ENCODE peak calls at places on chromosomes 6 and 20, in four cellular contexts. One of them, this sample, is unnamed.

GRCh38 chr20:63850689-63851547 is 10.4 kb upstream of the ABHD16B start:
- DNase-seq in cardiac fibroblast: no peak
- DNase-seq in smooth muscle cell of the brain vasculature: no peak
- DNase-seq in neuronal stem cell: no peak
- DNase-seq in this sample: no peak

GRCh38 chr6:100176321-100176950 is 182.4 kb upstream of the MCHR2 start:
- DNase-seq in cardiac fibroblast: peak; percentile 76
- DNase-seq in smooth muscle cell of the brain vasculature: peak; percentile 18
- DNase-seq in neuronal stem cell: no peak
- DNase-seq in this sample: peak; percentile 18

GRCh38 chr6:78639505-78640110 is 227.7 kb upstream of the IRAK1BP1 start:
- DNase-seq in cardiac fibroblast: no peak
- DNase-seq in smooth muscle cell of the brain vasculature: no peak
- DNase-seq in neuronal stem cell: no peak
- DNase-seq in this sample: no peak

GRCh38 chr20:45679650-45680049 is 9.6 kb upstream of the WFDC11 start:
- DNase-seq in cardiac fibroblast: no peak
- DNase-seq in smooth muscle cell of the brain vasculature: no peak
- DNase-seq in neuronal stem cell: no peak
- DNase-seq in this sample: no peak

GRCh38 chr6:124958759-124959354 is 3.4 kb upstream of the RNF217 start:
- DNase-seq in cardiac fibroblast: peak; percentile 83
- DNase-seq in smooth muscle cell of the brain vasculature: no peak
- DNase-seq in neuronal stem cell: no peak
- DNase-seq in this sample: no peak

GRCh38 chr6:89797317-89797716 is 22.3 kb downstream of the MDN1 start:
- DNase-seq in cardiac fibroblast: peak; percentile 70
- DNase-seq in smooth muscle cell of the brain vasculature: peak; percentile 61
- DNase-seq in neuronal stem cell: no peak
- DNase-seq in this sample: no peak

GRCh38 chr6:97240222-97240621 is 42.8 kb downstream of the MMS22L start:
- DNase-seq in cardiac fibroblast: peak; percentile 68
- DNase-seq in smooth muscle cell of the brain vasculature: no peak
- DNase-seq in neuronal stem cell: no peak
- DNase-seq in this sample: peak; percentile 86

GRCh38 chr6:163356324-163356723 is 58.2 kb upstream of the QKI start:
- DNase-seq in cardiac fibroblast: peak; percentile 89
- DNase-seq in smooth muscle cell of the brain vasculature: no peak
- DNase-seq in neuronal stem cell: no peak
- DNase-seq in this sample: no peak

GRCh38 chr20:10622657-10623418 is 51.0 kb downstream of the JAG1 start:
- DNase-seq in cardiac fibroblast: peak; percentile 77
- DNase-seq in smooth muscle cell of the brain vasculature: no peak
- DNase-seq in neuronal stem cell: no peak
- DNase-seq in this sample: no peak

GRCh38 chr20:6711950-6712634 is 55.4 kb upstream of the BMP2 start:
- DNase-seq in cardiac fibroblast: peak; percentile 23
- DNase-seq in smooth muscle cell of the brain vasculature: no peak
- DNase-seq in neuronal stem cell: no peak
- DNase-seq in this sample: no peak

GRCh38 chr6:72969666-72970065 is 255.6 kb downstream of the KHDC1L start:
- DNase-seq in cardiac fibroblast: no peak
- DNase-seq in smooth muscle cell of the brain vasculature: no peak
- DNase-seq in neuronal stem cell: no peak
- DNase-seq in this sample: no peak

GRCh38 chr6:38943964-38944363 is 104.6 kb upstream of the GLP1R start:
- DNase-seq in cardiac fibroblast: no peak
- DNase-seq in smooth muscle cell of the brain vasculature: no peak
- DNase-seq in neuronal stem cell: no peak
- DNase-seq in this sample: no peak

GRCh38 chr6:41966961-41967311 is 25.3 kb upstream of the CCND3 start:
- DNase-seq in cardiac fibroblast: peak; percentile 84
- DNase-seq in smooth muscle cell of the brain vasculature: no peak
- DNase-seq in neuronal stem cell: peak; percentile 35
- DNase-seq in this sample: no peak

GRCh38 chr6:78864957-78865356 is 2.4 kb upstream of the IRAK1BP1 start:
- DNase-seq in cardiac fibroblast: no peak
- DNase-seq in smooth muscle cell of the brain vasculature: no peak
- DNase-seq in neuronal stem cell: no peak
- DNase-seq in this sample: no peak

GRCh38 chr20:37881601-37882343 is 21.2 kb upstream of the VSTM2L start:
- DNase-seq in cardiac fibroblast: no peak
- DNase-seq in smooth muscle cell of the brain vasculature: no peak
- DNase-seq in neuronal stem cell: no peak
- DNase-seq in this sample: no peak

GRCh38 chr6:134589512-134589911 is 271.6 kb upstream of the SGK1 start:
- DNase-seq in cardiac fibroblast: peak; percentile 98
- DNase-seq in smooth muscle cell of the brain vasculature: peak; percentile 85
- DNase-seq in neuronal stem cell: no peak
- DNase-seq in this sample: no peak

GRCh38 chr20:19926581-19926980 is 90.6 kb upstream of the NAA20 start:
- DNase-seq in cardiac fibroblast: no peak
- DNase-seq in smooth muscle cell of the brain vasculature: no peak
- DNase-seq in neuronal stem cell: no peak
- DNase-seq in this sample: no peak

GRCh38 chr20:24034820-24035219 is 46.2 kb upstream of the GGTLC1 start:
- DNase-seq in cardiac fibroblast: peak; percentile 35
- DNase-seq in smooth muscle cell of the brain vasculature: no peak
- DNase-seq in neuronal stem cell: no peak
- DNase-seq in this sample: no peak

GRCh38 chr20:52259295-52259694 is 67.7 kb upstream of the ZFP64 start:
- DNase-seq in cardiac fibroblast: no peak
- DNase-seq in smooth muscle cell of the brain vasculature: no peak
- DNase-seq in neuronal stem cell: no peak
- DNase-seq in this sample: no peak

GRCh38 chr6:157135691-157136090 is 187.6 kb downstream of the TMEM242 start:
- DNase-seq in cardiac fibroblast: peak; percentile 49
- DNase-seq in smooth muscle cell of the brain vasculature: no peak
- DNase-seq in neuronal stem cell: no peak
- DNase-seq in this sample: no peak

GRCh38 chr6:80464901-80465300 is 358.4 kb downstream of the BCKDHB start:
- DNase-seq in cardiac fibroblast: no peak
- DNase-seq in smooth muscle cell of the brain vasculature: no peak
- DNase-seq in neuronal stem cell: no peak
- DNase-seq in this sample: no peak

GRCh38 chr6:113858605-113859348 is 1.6 kb downstream of the MARCKS start:
- DNase-seq in cardiac fibroblast: peak; percentile 91
- DNase-seq in smooth muscle cell of the brain vasculature: peak; percentile 77
- DNase-seq in neuronal stem cell: peak; percentile 94
- DNase-seq in this sample: no peak

GRCh38 chr6:101146389-101146788 is 247.1 kb upstream of the GRIK2 start:
- DNase-seq in cardiac fibroblast: peak; percentile 86
- DNase-seq in smooth muscle cell of the brain vasculature: no peak
- DNase-seq in neuronal stem cell: no peak
- DNase-seq in this sample: no peak

GRCh38 chr20:6558361-6558760 is 209.1 kb upstream of the BMP2 start:
- DNase-seq in cardiac fibroblast: no peak
- DNase-seq in smooth muscle cell of the brain vasculature: no peak
- DNase-seq in neuronal stem cell: no peak
- DNase-seq in this sample: no peak

GRCh38 chr6:108797951-108798671 is 50.1 kb upstream of the ARMC2 start:
- DNase-seq in cardiac fibroblast: no peak
- DNase-seq in smooth muscle cell of the brain vasculature: no peak
- DNase-seq in neuronal stem cell: no peak
- DNase-seq in this sample: no peak

GRCh38 chr6:29941006-29941405 is 1.3 kb upstream of the HLA-A start:
- DNase-seq in cardiac fibroblast: peak; percentile 42
- DNase-seq in smooth muscle cell of the brain vasculature: no peak
- DNase-seq in neuronal stem cell: no peak
- DNase-seq in this sample: no peak

GRCh38 chr6:38786486-38786885 is 71.4 kb downstream of the DNAH8 start:
- DNase-seq in cardiac fibroblast: no peak
- DNase-seq in smooth muscle cell of the brain vasculature: no peak
- DNase-seq in neuronal stem cell: no peak
- DNase-seq in this sample: no peak

GRCh38 chr20:50034567-50035170 is 51.9 kb downstream of the SNAI1 start:
- DNase-seq in cardiac fibroblast: peak; percentile 48
- DNase-seq in smooth muscle cell of the brain vasculature: no peak
- DNase-seq in neuronal stem cell: no peak
- DNase-seq in this sample: no peak

GRCh38 chr6:15962449-15962764 is 166.5 kb upstream of the MYLIP start:
- DNase-seq in cardiac fibroblast: peak; percentile 81
- DNase-seq in smooth muscle cell of the brain vasculature: no peak
- DNase-seq in neuronal stem cell: no peak
- DNase-seq in this sample: peak; percentile 93